ENCODE peak calls at places on chromosome 19, in five cellular contexts. Z is mammary epithelial cell, X is cardiac muscle cell, I is tibial artery, A is upper lobe of right lung. G is an unnamed sample.

GRCh38 chr19:29962777-29963176 is 20.7 kb downstream of the URI1 start:
- DNase-seq in X (no peak), A (no peak), Z (no peak), I (no peak), G (no peak)

GRCh38 chr19:15123900-15124299 is 16.7 kb downstream of the SYDE1 start:
- DNase-seq in X (no peak), A (no peak), I (peak), Z (no peak), G (no peak)

GRCh38 chr19:12779162-12779993 is 4.0 kb upstream of the HOOK2 start:
- DNase-seq in A (no peak), I (peak), Z (peak), X (peak), G (peak)

GRCh38 chr19:33998302-33998701 is 174.0 kb upstream of the LSM14A start:
- DNase-seq in I (no peak), A (no peak), X (no peak), Z (no peak), G (no peak)

GRCh38 chr19:43562698-43563241 is 12.6 kb downstream of the XRCC1 start:
- DNase-seq in I (peak), Z (peak), A (peak), X (no peak), G (peak)

GRCh38 chr19:55440411-55441105 is 2.5 kb downstream of the SHISA7 start:
- DNase-seq in Z (no peak), I (no peak), X (no peak), A (no peak), G (no peak)

GRCh38 chr19:13103585-13103923 is 896 bp upstream of the LYL1 start:
- DNase-seq in Z (no peak), X (no peak), A (no peak), I (no peak), G (no peak)

GRCh38 chr19:30089086-30089665 is 147.1 kb downstream of the URI1 start:
- DNase-seq in Z (no peak), X (no peak), A (peak), I (no peak), G (no peak)

GRCh38 chr19:40224342-40225148 is 1.9 kb downstream of the CCNP start:
- DNase-seq in I (no peak), X (no peak), Z (peak), A (no peak), G (no peak)

GRCh38 chr19:28539759-28540158 is 673.2 kb downstream of the UQCRFS1 start:
- DNase-seq in Z (no peak), A (no peak), I (no peak), X (no peak), G (no peak)

GRCh38 chr19:10471909-10472308 is 31.2 kb downstream of the KEAP1 start:
- DNase-seq in X (peak), A (no peak), Z (peak), I (no peak), G (peak)

GRCh38 chr19:12163841-12164240 is 945 bp downstream of the ZNF136 start:
- DNase-seq in I (no peak), X (no peak), A (no peak), Z (peak), G (no peak)

GRCh38 chr19:27745978-27746542 is 1466.9 kb downstream of the UQCRFS1 start:
- DNase-seq in X (no peak), I (no peak), A (peak), Z (no peak), G (no peak)

GRCh38 chr19:15283141-15283885 is 49.0 kb downstream of the BRD4 start:
- DNase-seq in X (peak), I (peak), Z (peak), A (no peak), G (peak)

GRCh38 chr19:50688766-50689165 is 30.8 kb downstream of the SHANK1 start:
- DNase-seq in I (no peak), X (no peak), A (no peak), Z (no peak), G (no peak)

GRCh38 chr19:56141416-56141992 is 417 bp downstream of the ZNF444 start:
- DNase-seq in X (peak), A (no peak), I (no peak), Z (peak), G (no peak)

GRCh38 chr19:55809381-55810058 is 22.3 kb downstream of the NLRP11 start:
- DNase-seq in X (no peak), I (no peak), A (peak), Z (peak), G (peak)

GRCh38 chr19:32351807-32352630 is 6.6 kb downstream of the ZNF507 start:
- DNase-seq in A (no peak), X (no peak), Z (no peak), I (no peak), G (peak)

GRCh38 chr19:49056101-49056901 is 1.2 kb downstream of the CGB7 start:
- DNase-seq in Z (peak), A (peak), X (peak), I (peak), G (peak)

GRCh38 chr19:44607049-44607448 is 6.3 kb upstream of the IGSF23 start:
- DNase-seq in X (no peak), Z (no peak), A (no peak), I (no peak), G (peak)

GRCh38 chr19:29287061-29287460 is 74.1 kb upstream of the UQCRFS1 start:
- DNase-seq in A (peak), I (peak), X (no peak), Z (no peak), G (no peak)

GRCh38 chr19:45469835-45470146 is 2.0 kb downstream of the FOSB start:
- DNase-seq in X (peak), Z (no peak), I (peak), A (no peak), G (no peak)

GRCh38 chr19:19743176-19743575 is 10.3 kb upstream of the ZNF14 start:
- DNase-seq in A (no peak), X (no peak), I (no peak), Z (no peak), G (no peak)

GRCh38 chr19:19747357-19748220 is 14.7 kb upstream of the ZNF14 start:
- DNase-seq in X (no peak), I (no peak), Z (no peak), A (no peak), G (no peak)

GRCh38 chr19:19744641-19745040 is 11.7 kb upstream of the ZNF14 start:
- DNase-seq in I (no peak), Z (no peak), X (no peak), A (no peak), G (no peak)

GRCh38 chr19:19746286-19747213 is 13.6 kb upstream of the ZNF14 start:
- DNase-seq in A (no peak), I (no peak), Z (no peak), X (no peak), G (no peak)

DNA sequence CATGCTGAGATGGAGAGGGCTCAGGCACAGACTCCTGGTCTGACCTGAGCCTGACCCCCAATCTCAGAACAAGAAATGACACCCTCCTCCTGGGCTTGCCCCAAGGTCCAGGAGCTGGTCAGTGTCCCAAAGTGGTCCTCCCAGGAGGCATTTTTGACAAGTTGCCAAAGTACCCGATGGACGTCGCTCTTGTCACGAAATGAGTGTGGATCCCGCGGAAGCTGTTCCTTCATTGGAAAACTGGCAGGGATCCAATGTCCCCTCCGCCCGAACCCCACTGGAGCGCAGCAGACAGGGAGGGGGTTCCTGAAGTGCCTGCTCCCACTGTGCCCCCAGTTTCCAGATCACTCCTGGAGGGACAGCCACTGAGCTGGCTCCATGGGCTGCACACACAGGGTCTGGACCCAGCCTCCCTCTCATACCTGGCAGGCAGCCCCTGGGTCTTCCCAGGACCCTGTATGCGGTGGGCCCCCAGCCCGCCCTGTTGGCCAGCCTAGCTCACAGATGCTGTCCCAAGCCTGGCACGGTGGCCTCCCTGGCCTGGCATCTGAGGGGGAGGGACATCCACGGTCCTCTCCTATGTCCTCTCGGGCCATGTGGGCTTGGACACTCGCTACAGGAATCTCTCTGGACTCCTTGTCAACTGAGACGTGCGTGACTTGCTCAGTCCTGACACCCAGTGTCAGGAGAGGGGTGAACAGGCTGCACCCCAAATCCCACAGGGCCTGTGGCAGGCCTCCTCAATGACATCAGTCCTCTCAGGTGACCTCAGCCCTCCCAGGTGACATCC is 12.8 kb upstream of the ZNF14 start:
- DNase-seq in A (no peak), Z (no peak), X (no peak), I (no peak), G (no peak)
- H3K4me3 ChIP-seq in A (no peak), Z (no peak), X (no peak), I (no peak), G (no peak)

DNA sequence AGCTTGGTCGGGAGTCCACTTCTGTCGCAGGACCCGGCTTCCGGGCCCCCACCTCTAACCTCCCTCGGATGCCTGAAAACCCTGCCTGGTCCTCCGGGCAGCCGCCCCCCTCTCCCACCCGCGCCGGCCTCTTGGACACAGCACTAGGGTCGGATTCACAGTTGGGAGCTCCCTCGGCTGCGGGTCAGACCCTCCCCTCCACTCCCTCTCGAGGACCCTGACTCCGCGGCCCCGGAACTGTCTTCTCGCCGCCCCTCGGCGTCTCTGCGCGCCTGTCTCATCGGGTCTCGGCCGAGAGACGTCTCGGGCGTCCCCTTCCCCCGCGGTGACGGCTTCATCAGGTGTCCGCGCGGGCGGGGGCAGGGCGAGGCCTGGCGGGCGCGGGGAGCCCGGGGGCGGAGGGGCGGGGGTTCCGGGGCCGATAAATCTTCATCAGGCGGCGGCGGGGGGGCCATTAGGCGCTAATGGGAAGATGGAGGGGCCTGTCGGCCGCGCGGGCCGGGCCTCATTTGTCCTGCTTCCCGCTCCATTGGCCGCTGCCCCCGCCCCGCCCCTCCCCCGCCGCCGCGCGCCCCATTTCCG is 11.7 kb upstream of the ERFL start:
- DNase-seq in I (no peak), Z (no peak), X (peak), A (peak), G (no peak)
- H3K27ac ChIP-seq in I (no peak), Z (no peak), X (no peak), A (no peak), G (no peak)

DNA sequence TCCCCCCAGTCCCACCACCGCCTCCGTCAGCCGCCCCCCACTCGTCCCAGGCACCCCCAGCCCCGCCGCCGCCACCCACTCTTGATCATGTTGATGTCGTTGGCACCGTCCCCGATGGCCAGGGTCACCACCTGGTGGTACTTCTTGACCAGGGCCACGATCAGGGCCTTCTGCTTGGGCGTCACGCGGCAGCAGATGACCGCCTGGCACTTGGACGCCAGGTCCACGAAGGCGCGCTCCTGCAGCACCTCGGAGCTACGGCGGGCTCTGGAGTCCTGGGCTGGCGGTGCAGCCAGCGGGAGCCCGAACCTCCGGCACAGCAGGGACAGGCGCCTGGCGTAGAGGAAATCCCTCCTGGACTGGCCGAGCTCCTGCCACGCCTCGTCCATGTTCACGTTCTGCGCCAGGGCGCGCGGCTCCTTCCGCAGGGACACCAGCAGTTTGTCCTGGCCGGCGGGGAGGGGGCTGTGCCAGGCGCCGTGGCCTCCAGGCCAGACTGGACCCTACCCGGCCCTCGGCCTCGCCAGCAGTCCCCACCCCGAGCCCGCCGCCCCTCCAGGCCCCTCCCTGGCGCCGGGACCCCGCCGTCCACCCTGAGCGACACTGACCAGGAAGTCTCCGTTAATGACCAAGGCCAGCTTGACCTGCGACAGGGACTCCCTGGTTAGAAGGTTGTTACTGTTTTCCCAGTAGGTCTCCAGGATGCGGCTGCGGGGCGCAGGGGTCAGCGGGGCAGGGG is 22.6 kb downstream of the ATP8B3 start:
- DNase-seq in Z (peak), I (no peak), A (no peak), X (peak), G (no peak)
- H3K4me3 ChIP-seq in Z (no peak), I (no peak), A (peak), X (peak), G (no peak)

DNA sequence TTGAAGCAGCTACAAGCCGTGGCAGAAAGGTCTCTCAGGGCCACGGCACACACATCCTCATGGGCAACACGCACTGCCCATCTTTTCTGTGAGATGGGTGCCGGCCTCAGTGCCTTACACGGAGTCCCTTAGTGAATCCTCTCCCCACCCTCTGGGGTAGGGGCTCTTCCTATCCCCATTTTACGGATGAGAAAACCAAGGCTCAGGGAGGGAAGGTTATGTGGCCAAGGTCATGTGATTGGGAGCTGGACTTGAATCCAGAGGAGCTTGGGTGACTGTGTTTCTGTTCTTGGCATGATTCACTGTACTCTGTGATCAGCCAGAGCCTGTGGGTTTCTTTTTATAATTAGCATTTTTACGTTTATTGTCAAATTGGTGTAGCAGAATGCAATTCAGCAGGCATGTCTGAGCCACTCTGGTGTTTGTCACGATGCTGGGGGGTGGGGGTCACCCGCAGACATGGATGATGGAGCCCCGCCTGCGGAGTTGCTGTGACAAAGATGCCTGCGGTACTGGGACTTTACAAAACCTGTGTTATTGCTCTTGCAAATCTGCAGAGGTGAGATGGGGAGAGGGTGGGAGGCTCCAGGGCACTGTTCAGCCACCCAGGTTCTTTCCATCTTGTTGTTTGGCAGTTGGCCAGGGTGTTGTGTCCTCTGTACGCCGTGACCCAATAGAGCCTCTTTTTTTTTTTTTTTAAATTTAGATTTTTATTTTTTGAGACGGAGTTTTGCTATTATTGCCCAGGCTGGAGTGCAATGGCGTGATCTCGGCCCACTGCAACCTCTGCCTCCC is 4.5 kb downstream of the SCN1B start:
- DNase-seq in I (no peak), X (no peak), Z (no peak), A (no peak), G (no peak)
- H3K27ac ChIP-seq in I (no peak), X (no peak), Z (no peak), A (no peak), G (no peak)

DNA sequence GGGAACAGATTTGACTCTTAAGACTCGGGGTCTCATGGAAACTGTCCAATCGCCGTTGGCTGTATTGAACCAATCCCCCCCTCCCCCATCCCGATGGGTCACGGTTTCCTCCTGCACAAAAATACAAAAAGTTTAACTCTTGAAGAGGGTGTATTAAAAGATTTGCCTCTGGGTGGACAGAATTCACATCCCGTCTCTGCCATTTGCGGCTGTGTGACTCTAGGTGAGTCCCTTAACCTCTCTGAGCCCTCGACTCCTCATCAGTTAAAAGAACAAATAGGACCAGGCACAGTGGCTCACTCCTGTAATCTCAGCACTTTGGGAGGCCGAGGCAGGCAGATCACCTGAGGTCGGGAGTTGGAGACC is 31.3 kb upstream of the FEM1A start:
- DNase-seq in I (no peak), A (no peak), X (no peak), Z (no peak), G (no peak)
- H3K4me3 ChIP-seq in I (no peak), A (peak), X (peak), Z (no peak), G (peak)

GRCh38 chr19:38949580-38950367 is 19.0 kb downstream of the MRPS12 start:
- DNase-seq in X (peak), I (peak), A (peak), Z (peak), G (peak)
- H3K27ac ChIP-seq in X (no peak), I (no peak), A (no peak), Z (no peak), G (no peak)

GRCh38 chr19:17125728-17126677 is 50.4 kb downstream of the MYO9B start:
- DNase-seq in Z (no peak), A (peak), X (no peak), I (peak), G (peak)
- H3K4me3 ChIP-seq in Z (no peak), A (no peak), X (no peak), I (no peak), G (no peak)

GRCh38 chr19:38267780-38268430 is 3.5 kb downstream of the SPINT2 start:
- DNase-seq in X (no peak), A (peak), I (no peak), Z (peak), G (no peak)
- H3K27ac ChIP-seq in X (peak), A (no peak), I (peak), Z (peak), G (no peak)

DNA sequence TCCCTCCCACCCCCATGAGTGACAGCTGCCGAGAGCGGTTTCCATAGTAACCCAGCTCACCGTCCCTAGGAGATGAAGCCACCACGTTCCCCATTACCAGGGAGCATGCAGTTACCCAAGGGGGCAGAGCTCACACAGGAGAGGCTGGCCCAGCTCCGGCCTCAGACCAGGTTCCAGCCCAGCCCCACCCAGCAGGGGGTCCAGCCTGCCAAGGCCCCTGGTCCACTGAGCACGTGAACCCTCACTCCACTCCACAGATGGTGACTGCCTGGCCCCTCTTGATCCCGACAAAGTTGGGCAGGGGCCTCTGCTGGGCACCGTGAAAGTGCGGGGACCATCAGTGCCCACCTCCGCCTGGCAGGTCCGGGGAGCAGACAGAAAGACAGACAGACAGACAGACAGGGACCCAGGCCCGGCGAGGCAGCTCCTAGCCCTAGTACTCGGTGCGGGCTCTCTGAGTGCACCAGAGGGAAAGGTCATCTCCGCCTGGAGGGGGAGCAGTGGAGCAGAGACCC is 50.7 kb downstream of the CELF5 start:
- DNase-seq in A (no peak), X (peak), Z (no peak), I (no peak), G (peak)
- H3K4me3 ChIP-seq in A (peak), X (peak), Z (peak), I (no peak), G (peak)

G was measured in brain microvascular endothelial cell.